ENCODE peak calls at places on chromosomes 11 and 22, in seven cellular contexts. R is choroid plexus epithelial cell, V is neural crest cell, G is mesothelial cell of epicardium, C is nephron progenitor cell, Y is fibroblast of the aortic adventitia, E is fibroblast of lung. I is an unnamed sample.

GRCh38 chr11:64931290-64931689 is 4.4 kb downstream of the GPHA2 start:
- DNase-seq in Y (no peak), E (no peak), V (no peak), C (no peak), G (no peak), R (no peak), I (no peak)

GRCh38 chr11:69418576-69419296 is 62.7 kb upstream of the LINC01488 start:
- DNase-seq in Y (no peak), G (no peak), E (no peak), C (no peak), V (no peak), R (no peak), I (no peak)

GRCh38 chr11:105524286-105524685 is 85.6 kb upstream of the GRIA4 start:
- DNase-seq in Y (no peak), G (no peak), E (no peak), V (no peak), R (no peak), C (no peak), I (no peak)

GRCh38 chr11:81237139-81237538 is 1496.5 kb downstream of the FAM181B start:
- DNase-seq in Y (peak), V (peak), E (peak), G (no peak), R (peak), C (peak), I (peak)

GRCh38 chr11:121586727-121587126 is 134.0 kb upstream of the SORL1-AS1 start:
- DNase-seq in C (no peak), Y (no peak), V (no peak), G (no peak), E (no peak), R (no peak), I (no peak)

GRCh38 chr11:64619196-64619595 is 28.2 kb downstream of the SLC22A12 start:
- DNase-seq in Y (no peak), V (no peak), R (no peak), E (no peak), G (no peak), C (no peak), I (no peak)

GRCh38 chr11:25970726-25971508 is 361.0 kb upstream of the ANO3 start:
- DNase-seq in V (no peak), R (peak), E (no peak), Y (no peak), G (no peak), C (no peak), I (no peak)

GRCh38 chr11:114140826-114141225 is 81.3 kb downstream of the ZBTB16 start:
- DNase-seq in Y (no peak), G (no peak), C (no peak), V (no peak), E (no peak), R (no peak), I (no peak)

GRCh38 chr11:75308116-75308515 is 43.3 kb downstream of the ARRB1 start:
- DNase-seq in E (no peak), G (no peak), R (no peak), C (no peak), Y (no peak), V (no peak), I (no peak)

GRCh38 chr22:30718938-30719337 is 24.3 kb downstream of the OSBP2 start:
- DNase-seq in Y (no peak), G (no peak), E (no peak), R (no peak), V (no peak), C (no peak), I (no peak)

GRCh38 chr22:42914511-42915076 is 57.5 kb upstream of the ARFGAP3 start:
- DNase-seq in V (no peak), Y (no peak), E (no peak), G (no peak), C (no peak), R (no peak), I (no peak)

GRCh38 chr11:120545813-120546212 is 34.3 kb downstream of the GRIK4 start:
- DNase-seq in R (no peak), V (no peak), E (no peak), Y (no peak), G (no peak), C (no peak), I (no peak)

GRCh38 chr22:47457509-47458300 is 695.3 kb downstream of the TBC1D22A start:
- DNase-seq in E (no peak), V (no peak), C (no peak), R (no peak), G (no peak), Y (no peak), I (no peak)

GRCh38 chr11:117384045-117384444 is 56.4 kb downstream of the CEP164 start:
- DNase-seq in G (no peak), V (no peak), Y (peak), R (peak), E (peak), C (no peak), I (no peak)

GRCh38 chr11:129658558-129658882 is 157.1 kb upstream of the TMEM45B start:
- DNase-seq in V (no peak), Y (no peak), E (no peak), C (peak), G (no peak), R (no peak), I (no peak)

GRCh38 chr11:17572359-17572690 is 25.3 kb downstream of the OTOG start:
- DNase-seq in G (no peak), R (no peak), V (no peak), Y (no peak), E (no peak), C (no peak), I (no peak)

DNA sequence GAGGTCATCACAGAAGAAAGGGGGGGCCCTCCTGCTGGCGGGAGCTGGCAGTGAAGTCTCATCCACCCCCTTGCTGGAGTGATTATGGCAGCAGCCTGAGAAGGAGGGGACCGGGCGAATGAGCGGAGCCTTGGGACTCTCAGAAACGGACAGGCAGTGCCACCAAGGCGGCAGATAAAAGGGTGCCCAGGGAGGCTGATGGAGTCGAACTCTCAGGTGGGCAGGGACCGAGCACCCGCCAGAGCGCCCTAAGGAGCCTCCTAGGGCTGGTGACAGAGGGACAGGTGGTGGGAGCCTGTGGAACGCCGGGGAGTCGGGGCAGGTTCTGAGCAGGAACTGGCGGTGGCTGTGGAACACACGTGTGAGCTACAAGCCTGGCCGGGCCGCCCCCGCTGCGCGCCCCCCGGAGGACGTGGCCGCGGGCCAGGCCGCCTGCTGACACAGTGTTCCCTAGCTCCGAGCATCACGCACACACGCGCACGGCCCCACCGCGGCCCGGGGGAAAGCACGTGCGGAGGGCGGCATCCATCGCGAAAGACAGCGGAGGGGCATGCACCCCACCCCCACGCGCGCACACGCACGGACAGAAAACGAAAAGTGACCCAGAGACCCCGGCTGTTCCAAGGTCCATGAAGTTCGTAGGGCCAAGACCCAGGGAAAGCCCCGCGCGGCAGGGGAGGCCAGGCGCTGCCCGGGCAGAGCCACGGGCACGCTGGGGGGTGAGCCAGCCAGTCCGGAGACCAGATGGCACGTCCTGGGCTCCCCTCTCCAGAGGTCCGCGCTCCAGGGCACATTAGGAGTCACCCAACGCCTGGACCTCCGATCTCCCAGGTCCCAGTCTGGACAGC is 1.0 kb downstream of the VWCE start:
- DNase-seq in C (peak), G (no peak), V (peak), R (peak), Y (peak), E (peak), I (peak)
- TF ChIP-seq CTCF in C (no peak), G (no peak), V (no peak), R (no peak), Y (no peak), E (no peak), I (no peak)

DNA sequence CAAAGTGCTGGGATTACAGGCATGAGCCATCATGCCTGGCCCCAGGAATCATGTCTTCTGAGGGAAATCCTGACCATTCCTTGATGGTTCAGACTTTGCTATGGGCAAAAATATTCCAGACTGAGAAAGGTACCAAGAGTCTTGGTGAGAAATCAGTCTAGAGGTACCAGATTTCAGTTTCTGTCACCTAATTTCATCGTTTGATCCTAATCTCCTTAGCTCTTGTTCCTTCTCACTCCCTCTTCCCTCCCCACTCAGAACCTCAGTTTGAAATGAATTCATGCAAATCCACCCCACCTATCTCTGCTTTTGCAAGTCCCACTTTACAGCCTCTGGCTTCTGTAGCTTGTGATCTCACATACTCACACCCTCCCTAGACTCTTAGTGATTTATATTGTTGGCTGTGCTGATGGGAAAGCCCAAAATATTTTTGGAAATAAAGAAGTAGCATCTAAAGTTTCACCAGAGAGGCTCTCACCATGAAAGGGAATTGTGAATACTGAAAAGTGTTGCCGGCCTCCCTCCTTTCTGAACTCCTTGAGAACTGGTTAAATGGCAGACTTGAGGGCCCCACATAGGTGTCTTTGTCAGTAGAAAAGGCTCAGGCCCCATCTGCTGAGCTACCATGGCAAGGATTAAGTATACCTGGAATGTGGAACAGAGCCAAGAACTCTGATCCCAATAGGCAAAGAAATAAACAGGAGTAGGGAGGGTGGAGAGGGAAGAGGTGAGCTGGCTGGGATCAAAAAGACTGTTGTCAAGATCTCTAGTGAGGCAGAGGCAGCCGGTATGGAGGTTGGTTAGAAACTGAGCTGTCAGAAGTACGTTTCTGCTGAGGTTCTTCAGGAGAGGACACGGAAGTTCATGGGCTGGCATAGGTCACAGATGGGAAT is 190.5 kb upstream of the MTMR2 start:
- DNase-seq in V (no peak), E (no peak), Y (peak), G (no peak), R (no peak), C (no peak), I (no peak)
- TF ChIP-seq CTCF in V (no peak), E (no peak), Y (no peak), G (no peak), R (no peak), C (no peak), I (no peak)

DNA sequence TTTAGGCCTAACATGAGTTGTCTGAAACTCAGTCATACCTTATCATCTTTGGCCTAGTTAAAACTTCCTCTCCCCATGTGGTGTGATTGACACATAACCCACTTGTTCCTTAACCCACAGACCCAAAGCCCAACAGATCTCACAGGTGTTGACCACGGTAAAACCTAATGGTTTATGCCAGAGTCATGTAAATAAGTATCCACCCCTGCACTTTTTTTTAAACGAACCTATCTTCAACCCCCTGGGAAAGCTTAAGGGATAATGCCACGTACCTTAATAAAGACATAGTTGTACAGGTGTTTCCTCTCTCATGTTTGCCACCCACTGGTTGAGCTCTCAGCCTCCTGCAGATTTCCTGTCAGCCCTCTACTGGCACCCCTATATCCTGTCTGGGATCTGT is 709.3 kb upstream of the CCDC179 start:
- DNase-seq in Y (no peak), C (no peak), V (no peak), E (no peak), R (peak), G (no peak), I (no peak)
- TF ChIP-seq CTCF in Y (no peak), C (no peak), V (no peak), E (no peak), R (no peak), G (no peak), I (no peak)

GRCh38 chr22:44444341-44445306 is 53.4 kb downstream of the RTL6 start:
- DNase-seq in G (no peak), V (no peak), E (no peak), R (peak), C (no peak), Y (no peak), I (no peak)
- TF ChIP-seq CTCF in G (no peak), V (peak), E (peak), R (peak), C (no peak), Y (peak), I (peak)

GRCh38 chr11:60629399-60629798 is 70.0 kb upstream of the MS4A8 start:
- DNase-seq in G (no peak), E (no peak), Y (no peak), V (no peak), C (no peak), R (no peak), I (no peak)

GRCh38 chr11:60625262-60625661 is 74.2 kb upstream of the MS4A8 start:
- DNase-seq in C (peak), R (peak), E (peak), V (no peak), G (no peak), Y (peak), I (no peak)
- TF ChIP-seq CTCF in C (no peak), R (peak), E (no peak), V (peak), G (no peak), Y (no peak), I (peak)

GRCh38 chr11:12773591-12773990 is 99.4 kb downstream of the TEAD1 start:
- DNase-seq in E (no peak), G (no peak), R (peak), C (no peak), Y (no peak), V (no peak), I (no peak)
- TF ChIP-seq CTCF in E (no peak), G (no peak), R (no peak), C (no peak), Y (no peak), V (no peak), I (no peak)

GRCh38 chr11:2270322-2271076 is at the start of gene ASCL2:
- DNase-seq in E (no peak), R (no peak), Y (no peak), V (no peak), C (peak), G (no peak), I (peak)

GRCh38 chr11:2271077-2271326 is 614 bp upstream of the ASCL2 start:
- DNase-seq in R (no peak), C (peak), G (no peak), V (no peak), E (no peak), Y (no peak), I (peak)

GRCh38 chr11:2267871-2268825 is 2.2 kb downstream of the ASCL2 start:
- DNase-seq in E (no peak), V (peak), R (no peak), Y (no peak), G (no peak), C (no peak), I (no peak)

GRCh38 chr11:2268911-2269600 is 1.3 kb downstream of the ASCL2 start:
- DNase-seq in C (peak), V (peak), E (peak), R (peak), G (no peak), Y (peak), I (no peak)

DNA sequence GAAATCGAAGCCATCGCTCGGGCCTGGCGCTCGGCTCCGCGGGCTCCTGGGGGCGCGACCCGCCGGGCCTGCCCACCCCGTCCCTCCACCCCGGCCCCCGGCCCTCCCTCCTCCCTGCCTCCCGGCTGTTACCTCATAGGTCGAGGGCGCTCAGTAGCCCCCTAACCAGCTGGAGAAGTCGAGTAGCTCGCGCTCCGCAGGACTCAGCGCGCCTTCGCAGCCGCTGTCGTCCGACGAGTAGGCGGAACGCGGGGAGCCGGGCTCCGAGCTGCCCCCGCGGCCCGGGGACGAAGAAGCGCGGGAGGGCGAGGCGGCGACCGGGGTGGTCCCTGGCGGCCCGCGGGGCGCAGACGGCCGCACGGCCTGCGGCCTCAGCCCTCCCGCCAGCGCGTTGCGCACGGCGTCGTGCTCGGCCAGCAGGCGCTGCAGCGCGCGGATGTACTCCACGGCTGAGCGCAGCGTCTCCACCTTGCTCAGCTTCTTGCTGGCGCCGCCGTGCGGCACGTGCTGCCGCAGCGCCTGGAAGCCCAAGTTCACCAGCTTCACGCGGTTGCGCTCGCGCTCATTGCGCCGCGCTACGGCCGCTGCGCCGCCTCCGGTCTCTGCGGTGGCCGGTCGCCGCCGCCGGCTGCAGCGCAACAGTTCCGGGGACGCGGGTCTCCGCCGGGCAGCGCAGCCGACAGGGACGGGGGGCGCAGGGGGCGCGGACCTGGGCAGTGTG is 627 bp downstream of the ASCL2 start:
- DNase-seq in C (peak), V (peak), E (peak), G (no peak), Y (peak), R (peak), I (peak)
- TF ChIP-seq CTCF in C (no peak), V (peak), E (no peak), G (no peak), Y (no peak), R (no peak), I (peak)

I was measured in endothelial cell.